ENCODE peak calls at places on chromosome 13, in six cellular contexts. One of them, this sample, is unnamed.

GRCh38 chr13:74036373-74036772 is 97.8 kb downstream of the KLF12 start:
- DNase-seq in neuronal stem cell: no peak
- DNase-seq in NCI-H2029: no peak
- DNase-seq in naive B cell: no peak
- DNase-seq in MCF 10A: no peak
- DNase-seq in dermis microvascular lymphatic vessel endothelial cell: no peak
- DNase-seq in this sample: no peak

GRCh38 chr13:106534844-106535551 is 464 bp downstream of the EFNB2 start:
- DNase-seq in naive B cell: peak; percentile 33
- DNase-seq in neuronal stem cell: no peak
- DNase-seq in dermis microvascular lymphatic vessel endothelial cell: peak; percentile 21
- DNase-seq in MCF 10A: peak; percentile 40
- DNase-seq in NCI-H2029: no peak
- DNase-seq in this sample: no peak

GRCh38 chr13:110419946-110420345 is 112.9 kb downstream of the COL4A2 start:
- DNase-seq in dermis microvascular lymphatic vessel endothelial cell: no peak
- DNase-seq in NCI-H2029: no peak
- DNase-seq in naive B cell: no peak
- DNase-seq in neuronal stem cell: no peak
- DNase-seq in MCF 10A: no peak
- DNase-seq in this sample: no peak

GRCh38 chr13:80680786-80681366 is 339.9 kb upstream of the SPRY2 start:
- DNase-seq in naive B cell: no peak
- DNase-seq in neuronal stem cell: no peak
- DNase-seq in dermis microvascular lymphatic vessel endothelial cell: no peak
- DNase-seq in NCI-H2029: no peak
- DNase-seq in MCF 10A: no peak
- DNase-seq in this sample: no peak

GRCh38 chr13:113399755-113400149 is 35.8 kb upstream of the GRTP1 start:
- DNase-seq in dermis microvascular lymphatic vessel endothelial cell: no peak
- DNase-seq in naive B cell: no peak
- DNase-seq in NCI-H2029: no peak
- DNase-seq in MCF 10A: no peak
- DNase-seq in neuronal stem cell: no peak
- DNase-seq in this sample: no peak

GRCh38 chr13:65855276-65855675 is 1374.9 kb downstream of the PCDH9 start:
- DNase-seq in neuronal stem cell: no peak
- DNase-seq in dermis microvascular lymphatic vessel endothelial cell: no peak
- DNase-seq in naive B cell: no peak
- DNase-seq in NCI-H2029: no peak
- DNase-seq in MCF 10A: peak; percentile 43
- DNase-seq in this sample: no peak

GRCh38 chr13:57557979-57558529 is 73.5 kb upstream of the PCDH17 start:
- DNase-seq in dermis microvascular lymphatic vessel endothelial cell: no peak
- DNase-seq in neuronal stem cell: peak; percentile 8
- DNase-seq in naive B cell: no peak
- DNase-seq in NCI-H2029: peak; percentile 2
- DNase-seq in MCF 10A: peak; percentile 38
- DNase-seq in this sample: peak; percentile 68

GRCh38 chr13:25783480-25784081 is 268.2 kb downstream of the SHISA2 start:
- DNase-seq in MCF 10A: no peak
- DNase-seq in neuronal stem cell: no peak
- DNase-seq in NCI-H2029: peak; percentile 54
- DNase-seq in dermis microvascular lymphatic vessel endothelial cell: no peak
- DNase-seq in naive B cell: no peak
- DNase-seq in this sample: no peak

GRCh38 chr13:51645154-51645650 is 60.9 kb downstream of the WDFY2 start:
- DNase-seq in NCI-H2029: no peak
- DNase-seq in neuronal stem cell: no peak
- DNase-seq in naive B cell: peak; percentile 67
- DNase-seq in dermis microvascular lymphatic vessel endothelial cell: peak; percentile 50
- DNase-seq in MCF 10A: peak; percentile 78
- DNase-seq in this sample: peak; percentile 89

GRCh38 chr13:65679240-65679639 is 1550.9 kb downstream of the PCDH9 start:
- DNase-seq in NCI-H2029: no peak
- DNase-seq in naive B cell: no peak
- DNase-seq in neuronal stem cell: no peak
- DNase-seq in dermis microvascular lymphatic vessel endothelial cell: no peak
- DNase-seq in MCF 10A: peak; percentile 38
- DNase-seq in this sample: no peak

GRCh38 chr13:99522288-99522687 is 21.0 kb downstream of the TM9SF2 start:
- DNase-seq in naive B cell: no peak
- DNase-seq in dermis microvascular lymphatic vessel endothelial cell: no peak
- DNase-seq in neuronal stem cell: no peak
- DNase-seq in MCF 10A: no peak
- DNase-seq in NCI-H2029: no peak
- DNase-seq in this sample: no peak